ENCODE peak calls at places on chromosome 3, in six cellular contexts. H is GM13977; Y is effector CD4-positive, alpha-beta T cell; Z is AG08395; X is NCI-H1694 treated with DMSO at 0.1 percent for 48 hours; P is GM20000. D is an unnamed sample.

GRCh38 chr3:148238421-148238821 is 459.3 kb upstream of the AGTR1 start:
- DNase-seq in H (no peak), Y (no peak), Z (no peak), X (no peak), P (no peak), D (no peak)

GRCh38 chr3:128226794-128227399 is 73.6 kb downstream of the EEFSEC start:
- DNase-seq in H (peak), Y (peak), Z (peak), X (peak), P (peak), D (peak)

GRCh38 chr3:139657936-139658335 is 19.8 kb downstream of the NMNAT3 start:
- DNase-seq in H (no peak), Y (no peak), Z (no peak), X (no peak), P (no peak), D (no peak)

GRCh38 chr3:44175070-44175469 is 66.6 kb upstream of the TOPAZ1 start:
- DNase-seq in H (no peak), Y (no peak), Z (no peak), X (no peak), P (no peak), D (no peak)

GRCh38 chr3:157199841-157200240 is 39.9 kb upstream of the CCNL1 start:
- DNase-seq in H (no peak), Y (no peak), Z (no peak), X (no peak), P (no peak), D (no peak)

GRCh38 chr3:33918357-33918756 is 119.9 kb downstream of the PDCD6IP start:
- DNase-seq in H (no peak), Y (no peak), Z (no peak), X (no peak), P (no peak), D (no peak)

GRCh38 chr3:11548721-11549131 is 95.0 kb downstream of the VGLL4 start:
- DNase-seq in H (no peak), Y (no peak), Z (peak), X (peak), P (no peak), D (no peak)

GRCh38 chr3:156635034-156635433 is 39.4 kb upstream of the TIPARP start:
- DNase-seq in H (no peak), Y (no peak), Z (no peak), X (no peak), P (no peak), D (no peak)

GRCh38 chr3:111917300-111917699 is 58.2 kb downstream of the PHLDB2 start:
- DNase-seq in H (no peak), Y (no peak), Z (peak), X (no peak), P (no peak), D (no peak)

GRCh38 chr3:41350441-41350840 is 151.1 kb downstream of the CTNNB1 start:
- DNase-seq in H (no peak), Y (no peak), Z (no peak), X (no peak), P (no peak), D (peak)

GRCh38 chr3:94009612-94010011 is 18.8 kb downstream of the STX19 start:
- DNase-seq in H (no peak), Y (no peak), Z (no peak), X (no peak), P (no peak), D (no peak)

D was measured in T-helper 2 cell.